ENCODE peak calls at places on chromosomes 5 and 9, in nine cellular contexts. Y, K, A, I, F, B, U, T and P are unnamed samples.

GRCh38 chr5:60687927-60688720 is 11.8 kb downstream of the DEPDC1B start:
- DNase-seq in Y (no peak), K (no peak), A (peak), I (no peak), F (no peak), B (no peak), U (no peak), T (peak), P (no peak)

GRCh38 chr9:37324261-37324683 is 98.2 kb upstream of the GRHPR start:
- DNase-seq in Y (no peak), K (no peak), A (no peak), I (peak), F (no peak), B (no peak), U (no peak), T (no peak), P (no peak)

GRCh38 chr9:128724744-128725211 is 851 bp upstream of the ZDHHC12 start:
- DNase-seq in Y (no peak), K (no peak), A (no peak), I (peak), F (peak), B (peak), U (no peak), T (peak), P (no peak)

GRCh38 chr9:126915281-126915816 is 767 bp downstream of the RALGPS1 start:
- DNase-seq in Y (peak), K (peak), A (no peak), I (peak), F (no peak), B (peak), U (no peak), T (peak), P (peak)

GRCh38 chr5:132260051-132260450 is 2.6 kb downstream of the PDLIM4 start:
- DNase-seq in Y (no peak), K (no peak), A (no peak), I (no peak), F (no peak), B (no peak), U (no peak), T (peak), P (no peak)

GRCh38 chr9:13070612-13071595 is 208.6 kb downstream of the MPDZ start:
- DNase-seq in Y (no peak), K (no peak), A (no peak), I (no peak), F (no peak), B (no peak), U (no peak), T (no peak), P (no peak)

GRCh38 chr5:958701-959571 is 49.7 kb upstream of the NKD2 start:
- DNase-seq in Y (no peak), K (no peak), A (no peak), I (no peak), F (no peak), B (peak), U (no peak), T (peak), P (peak)

GRCh38 chr5:160458971-160459800 is 37.5 kb downstream of the PTTG1 start:
- DNase-seq in Y (no peak), K (no peak), A (no peak), I (no peak), F (no peak), B (no peak), U (no peak), T (no peak), P (no peak)

GRCh38 chr9:115022760-115023434 is 92.5 kb upstream of the TNFSF8 start:
- DNase-seq in Y (no peak), K (no peak), A (peak), I (no peak), F (peak), B (no peak), U (no peak), T (no peak), P (no peak)

GRCh38 chr9:138020795-138021182 is 143.2 kb downstream of the CACNA1B start:
- DNase-seq in Y (no peak), K (no peak), A (no peak), I (no peak), F (no peak), B (no peak), U (no peak), T (no peak), P (no peak)

GRCh38 chr9:133787749-133788015 is 49.5 kb upstream of the SARDH start:
- DNase-seq in Y (no peak), K (no peak), A (no peak), I (no peak), F (no peak), B (no peak), U (no peak), T (peak), P (no peak)

GRCh38 chr9:133979124-133979920 is 12.8 kb downstream of the VAV2 start:
- DNase-seq in Y (no peak), K (no peak), A (no peak), I (no peak), F (no peak), B (no peak), U (no peak), T (no peak), P (no peak)

GRCh38 chr5:60929024-60929423 is 15.8 kb downstream of the ERCC8 start:
- DNase-seq in Y (no peak), K (no peak), A (no peak), I (no peak), F (no peak), B (no peak), U (no peak), T (no peak), P (no peak)

GRCh38 chr5:139685886-139686285 is 37.7 kb downstream of the CXXC5 start:
- DNase-seq in Y (no peak), K (no peak), A (no peak), I (no peak), F (no peak), B (no peak), U (no peak), T (no peak), P (no peak)

GRCh38 chr5:174217527-174217926 is 172.0 kb downstream of the NSG2 start:
- DNase-seq in Y (no peak), K (no peak), A (no peak), I (no peak), F (no peak), B (no peak), U (no peak), T (no peak), P (no peak)

GRCh38 chr9:136722093-136722968 is 10.0 kb downstream of the DIPK1B start:
- DNase-seq in Y (no peak), K (no peak), A (no peak), I (no peak), F (no peak), B (no peak), U (no peak), T (no peak), P (no peak)

GRCh38 chr9:17744786-17745185 is 165.9 kb downstream of the SH3GL2 start:
- DNase-seq in Y (no peak), K (no peak), A (no peak), I (peak), F (no peak), B (no peak), U (no peak), T (no peak), P (no peak)

GRCh38 chr9:31519424-31519823 is 865.0 kb upstream of the ACO1 start:
- DNase-seq in Y (no peak), K (no peak), A (no peak), I (no peak), F (no peak), B (no peak), U (no peak), T (no peak), P (no peak)